ENCODE peak calls at places on chromosomes 5 and 9, in seven cellular contexts. C is activated CD8-positive, alpha-beta memory T cell treated with anti-CD3 and anti-CD28 coated beads for 48 hours; P is germinal center; B is stimulated activated CD4-positive, alpha-beta T cell treated with anti-CD3 and anti-CD28 coated beads, TNF-alpha, amount 100 ng/mL, for 4 hours; Q is NCI-H2081; F is CD8-positive, alpha-beta T cell; U is stimulated activated CD8-positive, alpha-beta memory T cell treated with anti-CD3 and anti-CD28 coated beads, Interleukin-15, amount 100 ng/mL, for 48 hours. V is an unnamed sample.
A peak's percentile ranks its signal among the peaks of the same experiment; 100 is the strongest.

GRCh38 chr5:71778678-71779276 is 59.7 kb downstream of the CARTPT start:
- DNase-seq in C (no peak), F (no peak), P (no peak), B (no peak), U (no peak), Q (peak; percentile 15), V (no peak)

GRCh38 chr9:91119147-91119546 is 242.6 kb downstream of the AUH start:
- DNase-seq in C (no peak), U (no peak), P (no peak), F (no peak), B (no peak), Q (no peak), V (no peak)

GRCh38 chr5:150146862-150147579 is 8.6 kb downstream of the PDGFRB start:
- DNase-seq in Q (no peak), U (no peak), C (no peak), B (no peak), P (no peak), F (no peak), V (no peak)

GRCh38 chr9:88388886-88389617 is 808 bp downstream of the SPIN1 start:
- DNase-seq in F (peak; percentile 39), C (peak; percentile 25), P (peak; percentile 58), U (peak; percentile 17), Q (peak; percentile 37), B (peak; percentile 14), V (peak; percentile 76)

GRCh38 chr5:177036443-177036842 is 13.9 kb downstream of the ZNF346 start:
- DNase-seq in C (no peak), B (no peak), Q (no peak), F (no peak), U (no peak), P (no peak), V (no peak)

GRCh38 chr5:149322518-149322917 is 22.8 kb upstream of the GRPEL2 start:
- DNase-seq in P (no peak), Q (no peak), F (no peak), B (no peak), U (no peak), C (no peak), V (no peak)

GRCh38 chr5:151023047-151023615 is 2.7 kb downstream of the GPX3 start:
- DNase-seq in B (no peak), P (no peak), C (no peak), Q (no peak), F (no peak), U (no peak), V (no peak)

GRCh38 chr9:89477395-89477794 is 20.5 kb downstream of the SEMA4D start:
- DNase-seq in Q (no peak), C (no peak), B (no peak), P (no peak), U (no peak), F (peak; percentile 39), V (no peak)

GRCh38 chr9:96476591-96476990 is 26.6 kb downstream of the HABP4 start:
- DNase-seq in B (no peak), F (no peak), P (no peak), Q (no peak), C (no peak), U (no peak), V (no peak)

GRCh38 chr9:109113239-109113638 is 6.5 kb downstream of the TMEM245 start:
- DNase-seq in F (no peak), C (no peak), B (no peak), P (no peak), U (no peak), Q (no peak), V (no peak)

GRCh38 chr5:177100714-177101121 is 14.0 kb downstream of the FGFR4 start:
- DNase-seq in P (no peak), F (no peak), U (no peak), C (no peak), B (no peak), Q (no peak), V (no peak)

GRCh38 chr9:108282872-108283271 is 572.9 kb downstream of the ACTL7B start:
- DNase-seq in C (no peak), P (no peak), B (no peak), U (no peak), Q (no peak), F (no peak), V (no peak)

GRCh38 chr9:120464857-120465421 is 115.0 kb downstream of the CDK5RAP2 start:
- DNase-seq in F (no peak), P (no peak), B (no peak), C (no peak), Q (no peak), U (no peak), V (no peak)

GRCh38 chr5:156326718-156327259 is at the start of gene SGCD:
- DNase-seq in U (no peak), C (no peak), F (no peak), B (no peak), P (no peak), Q (no peak), V (no peak)

GRCh38 chr5:74560245-74560644 is 80.3 kb downstream of the ENC1 start:
- DNase-seq in C (no peak), U (no peak), P (no peak), B (no peak), Q (no peak), F (no peak), V (peak; percentile 17)

GRCh38 chr9:72400866-72401265 is 35.9 kb upstream of the ZFAND5 start:
- DNase-seq in C (no peak), U (no peak), F (no peak), B (no peak), Q (no peak), P (no peak), V (no peak)

GRCh38 chr5:86866036-86866435 is 248.3 kb downstream of the COX7C start:
- DNase-seq in U (no peak), B (no peak), F (no peak), C (no peak), Q (no peak), P (no peak), V (no peak)

GRCh38 chr5:177366528-177367322 is 9.0 kb downstream of the RGS14 start:
- DNase-seq in C (no peak), Q (no peak), U (no peak), P (no peak), B (no peak), F (no peak), V (no peak)

GRCh38 chr9:117028103-117028858 is 341.2 kb downstream of the TRIM32 start:
- DNase-seq in C (no peak), P (no peak), U (no peak), F (no peak), Q (no peak), B (no peak), V (no peak)

GRCh38 chr9:33794560-33794959 is 801 bp upstream of the PRSS3 start:
- DNase-seq in C (no peak), F (no peak), B (no peak), P (no peak), U (peak; percentile 22), Q (no peak), V (no peak)

GRCh38 chr5:113336975-113337374 is 97.8 kb downstream of the TSSK1B start:
- DNase-seq in C (no peak), U (no peak), B (no peak), Q (no peak), F (no peak), P (no peak), V (no peak)

GRCh38 chr5:1570975-1571374 is 47.2 kb upstream of the LPCAT1 start:
- DNase-seq in C (no peak), F (no peak), P (no peak), Q (no peak), B (no peak), U (no peak), V (no peak)

GRCh38 chr9:134171316-134172197 is 7.2 kb upstream of the RNU6ATAC start:
- DNase-seq in B (no peak), U (no peak), C (no peak), F (no peak), P (no peak), Q (no peak), V (no peak)

GRCh38 chr9:22829236-22829635 is 382.6 kb downstream of the DMRTA1 start:
- DNase-seq in P (no peak), Q (no peak), B (no peak), U (no peak), C (no peak), F (no peak), V (no peak)

GRCh38 chr9:128587453-128587852 is 35.1 kb downstream of the SPTAN1 start:
- DNase-seq in P (no peak), U (peak; percentile 23), C (no peak), B (peak; percentile 2), F (peak; percentile 28), Q (no peak), V (no peak)

GRCh38 chr5:6715758-6716633 is 2.8 kb downstream of the TENT4A start:
- DNase-seq in B (no peak), F (peak; percentile 36), P (no peak), U (no peak), Q (no peak), C (no peak), V (no peak)

GRCh38 chr9:137273616-137274320 is 3.8 kb upstream of the TOR4A start:
- DNase-seq in C (no peak), Q (peak; percentile 38), P (no peak), U (no peak), F (no peak), B (no peak), V (no peak)

GRCh38 chr5:4572297-4572696 is 567.8 kb upstream of the ADAMTS16 start:
- DNase-seq in F (no peak), C (no peak), Q (no peak), B (no peak), P (no peak), U (no peak), V (no peak)

GRCh38 chr5:111278824-111279504 is 54.8 kb downstream of the CAMK4 start:
- DNase-seq in B (peak; percentile 73), Q (no peak), C (peak; percentile 59), P (peak; percentile 69), F (peak; percentile 94), U (peak; percentile 66), V (peak; percentile 55)

GRCh38 chr5:151093476-151093889 is 12.6 kb upstream of the TNIP1 start:
- DNase-seq in U (no peak), Q (no peak), P (no peak), B (no peak), C (no peak), F (no peak), V (no peak)

GRCh38 chr9:133377721-133378216 is 1.6 kb downstream of the STKLD1 start:
- DNase-seq in P (no peak), F (no peak), B (no peak), Q (peak; percentile 31), C (no peak), U (no peak), V (no peak)

GRCh38 chr5:6810641-6811405 is 97.6 kb downstream of the TENT4A start:
- DNase-seq in P (no peak), U (no peak), B (no peak), C (no peak), F (no peak), Q (no peak), V (no peak)

V was measured in GM13976.